ENCODE peak calls at places on chromosomes 5 and 9, in four cellular contexts. A is AG04449, T is cardiac fibroblast, K is A673. Z is an unnamed sample.

GRCh38 chr9:9855503-9856078 is 757.2 kb downstream of the PTPRD start:
- DNase-seq in A (no peak), T (no peak), K (no peak), Z (no peak)

GRCh38 chr9:133510926-133511505 is 13.7 kb downstream of the MYMK start:
- DNase-seq in A (no peak), T (no peak), K (no peak), Z (no peak)

GRCh38 chr5:95163079-95163478 is 121.8 kb downstream of the MCTP1 start:
- DNase-seq in A (no peak), T (no peak), K (peak), Z (no peak)

GRCh38 chr5:69415584-69415958 is 655 bp downstream of the MARVELD2 start:
- DNase-seq in A (no peak), T (no peak), K (no peak), Z (no peak)

GRCh38 chr5:168786142-168786541 is 207.0 kb upstream of the PANK3 start:
- DNase-seq in A (no peak), T (no peak), K (no peak), Z (no peak)

GRCh38 chr5:126419102-126419501 is 4.1 kb upstream of the GRAMD2B start:
- DNase-seq in A (no peak), T (no peak), K (no peak), Z (no peak)

GRCh38 chr5:133106761-133107572 is 55.2 kb downstream of the HSPA4 start:
- DNase-seq in A (no peak), T (no peak), K (no peak), Z (no peak)

GRCh38 chr9:136765041-136765440 is 723 bp upstream of the LCN15 start:
- DNase-seq in A (no peak), T (no peak), K (no peak), Z (no peak)

GRCh38 chr5:7592910-7593309 is 197.0 kb downstream of the ADCY2 start:
- DNase-seq in A (no peak), T (no peak), K (peak), Z (no peak)

GRCh38 chr9:14221558-14221957 is 92.4 kb downstream of the NFIB start:
- DNase-seq in A (peak), T (peak), K (peak), Z (peak)

GRCh38 chr5:180527659-180528058 is 33.5 kb downstream of the CNOT6 start:
- DNase-seq in A (no peak), T (no peak), K (no peak), Z (no peak)

GRCh38 chr5:180135967-180136641 is 64.5 kb upstream of the RNF130 start:
- DNase-seq in A (no peak), T (no peak), K (no peak), Z (no peak)

GRCh38 chr9:136806067-136806466 is 1.7 kb upstream of the RABL6 start:
- DNase-seq in A (no peak), T (no peak), K (no peak), Z (no peak)

GRCh38 chr5:163509288-163510040 is 4.0 kb downstream of the MAT2B start:
- DNase-seq in A (no peak), T (peak), K (peak), Z (peak)
- H3K4me3 ChIP-seq in A (no peak), T (peak), K (peak), Z (peak)

DNA sequence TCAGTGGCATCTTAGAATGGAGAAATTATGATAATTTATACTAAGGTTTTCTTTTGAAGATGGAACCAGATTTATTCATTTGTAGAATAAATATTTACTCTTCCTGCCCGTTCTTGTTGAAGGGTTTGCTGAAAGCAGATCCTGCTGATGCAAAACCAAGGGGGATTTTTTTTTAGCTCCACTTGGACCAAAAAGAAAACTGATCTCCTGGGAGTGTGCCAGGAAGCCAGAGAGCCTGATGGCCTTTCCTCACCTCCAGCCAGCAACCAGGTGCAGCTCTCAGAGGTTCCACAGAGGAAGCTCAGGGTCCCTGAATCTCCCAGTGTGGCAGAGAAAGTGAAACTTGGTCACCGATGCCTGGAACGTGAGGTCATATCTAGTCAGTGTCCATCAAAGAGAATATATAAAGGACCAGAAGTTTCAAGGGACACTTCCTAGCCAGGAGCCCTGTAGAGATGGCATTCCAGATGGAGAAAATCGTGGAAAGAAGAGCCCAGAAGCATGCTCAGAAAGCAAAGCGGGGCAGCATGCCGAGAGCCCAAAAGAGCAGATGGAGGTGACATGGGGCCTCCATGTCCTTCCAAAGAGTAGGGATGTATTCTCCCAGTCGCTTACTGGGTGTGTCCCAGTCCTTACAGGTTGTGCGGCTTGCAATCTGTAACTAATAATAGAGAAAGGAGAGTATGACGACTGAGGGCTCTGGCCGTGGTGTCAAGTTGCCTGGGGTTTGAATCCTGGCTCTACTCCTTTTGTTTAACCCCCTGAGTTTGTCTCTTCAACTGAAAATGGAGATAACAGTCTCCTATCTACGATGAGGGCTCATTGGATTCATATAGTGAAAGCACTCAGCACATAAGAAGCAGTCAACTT is 12.2 kb downstream of the AFAP1L1 start:
- DNase-seq in A (no peak), T (peak), K (no peak), Z (no peak)
- H3K4me3 ChIP-seq in A (no peak), T (no peak), K (no peak), Z (no peak)

GRCh38 chr9:109319631-109320233 is 1.1 kb downstream of the EPB41L4B start:
- DNase-seq in A (no peak), T (no peak), K (no peak), Z (no peak)
- H3K4me3 ChIP-seq in A (peak), T (peak), K (no peak), Z (peak)

GRCh38 chr5:400282-401215 is 42.4 kb upstream of the EXOC3 start:
- DNase-seq in A (peak), T (peak), K (no peak), Z (no peak)

GRCh38 chr5:396715-397032 is 46.3 kb upstream of the EXOC3 start:
- DNase-seq in A (no peak), T (no peak), K (no peak), Z (no peak)

GRCh38 chr5:398475-399295 is 44.3 kb upstream of the EXOC3 start:
- DNase-seq in A (no peak), T (no peak), K (no peak), Z (no peak)

GRCh38 chr5:401216-402034 is 41.6 kb upstream of the EXOC3 start:
- DNase-seq in A (no peak), T (no peak), K (no peak), Z (no peak)

DNA sequence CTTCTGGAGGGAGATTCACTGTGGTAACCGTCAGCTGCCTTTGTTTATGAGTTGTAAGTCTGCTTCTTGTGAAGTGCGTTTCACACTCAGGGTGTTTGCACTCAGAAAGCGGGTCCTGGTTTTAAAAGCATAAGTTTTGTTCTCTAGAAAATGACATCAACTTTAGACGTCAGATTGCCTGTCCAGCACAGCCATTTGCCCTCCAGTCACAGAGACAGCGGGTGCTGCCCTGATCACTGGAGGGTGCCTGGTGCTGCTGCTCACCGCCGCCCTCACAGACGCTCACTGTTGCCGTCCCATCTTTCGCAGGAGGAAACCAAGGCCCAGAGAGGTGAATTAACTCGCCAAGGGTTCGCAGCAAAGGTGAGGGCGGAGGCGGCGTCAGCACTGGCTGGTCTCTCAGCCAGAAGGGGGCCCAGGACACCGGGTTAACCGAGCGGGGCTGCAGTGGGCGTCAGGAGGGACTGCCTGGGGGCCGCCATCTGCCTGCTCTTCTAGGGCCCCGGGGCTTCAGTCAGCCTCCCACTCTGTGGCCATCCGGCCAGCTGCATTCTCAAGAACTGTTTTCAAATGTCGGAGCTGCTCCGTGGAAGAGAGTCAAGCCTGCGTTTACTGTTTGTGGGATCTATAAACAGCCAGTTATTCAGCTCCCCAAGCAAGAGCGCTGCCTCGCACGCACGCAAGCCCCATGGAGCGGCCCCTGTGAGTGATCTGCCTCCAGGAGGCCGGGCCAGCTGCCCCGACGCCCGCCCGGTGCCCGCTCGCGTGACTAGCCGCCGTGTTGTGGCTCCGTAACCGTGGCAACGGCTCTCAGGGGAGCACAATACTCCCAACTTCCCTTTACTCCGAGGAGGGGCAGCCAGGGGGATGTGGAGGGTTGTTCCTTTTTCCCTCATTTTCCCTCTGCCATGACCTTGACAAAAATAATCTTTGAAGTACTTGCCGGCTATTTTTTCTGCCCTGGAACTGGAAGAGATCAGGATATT is 43.4 kb upstream of the EXOC3 start:
- DNase-seq in A (peak), T (peak), K (peak), Z (peak)
- H3K4me3 ChIP-seq in A (peak), T (peak), K (no peak), Z (peak)